ENCODE peak calls at places on chromosomes 3 and 15, in nine cellular contexts. W, V, Q, U, Z, C, R, Y and I are unnamed samples.

GRCh38 chr3:22089284-22089683 is 338.3 kb upstream of the ZNF385D start:
- DNase-seq in W (peak), V (no peak), Q (no peak), U (peak), Z (no peak), C (peak), R (no peak), Y (no peak), I (peak)

GRCh38 chr3:196868297-196868661 is 559 bp downstream of the SENP5 start:
- DNase-seq in W (no peak), V (peak), Q (no peak), U (peak), Z (no peak), C (no peak), R (peak), Y (peak), I (peak)

GRCh38 chr3:159080236-159080635 is 278.4 kb downstream of the MFSD1 start:
- DNase-seq in W (no peak), V (no peak), Q (no peak), U (no peak), Z (no peak), C (no peak), R (no peak), Y (no peak), I (no peak)

GRCh38 chr15:62795171-62795570 is 247.4 kb upstream of the TPM1 start:
- DNase-seq in W (no peak), V (no peak), Q (no peak), U (no peak), Z (no peak), C (no peak), R (no peak), Y (no peak), I (no peak)

GRCh38 chr15:91156175-91156726 is 56.2 kb downstream of the SV2B start:
- DNase-seq in W (no peak), V (no peak), Q (no peak), U (no peak), Z (no peak), C (no peak), R (no peak), Y (no peak), I (no peak)

GRCh38 chr3:130906374-130906995 is 12.6 kb downstream of the ATP2C1 start:
- DNase-seq in W (no peak), V (no peak), Q (no peak), U (no peak), Z (no peak), C (no peak), R (no peak), Y (no peak), I (no peak)

GRCh38 chr15:75200765-75201608 is 695 bp upstream of the C15orf39 start:
- DNase-seq in W (peak), V (no peak), Q (no peak), U (peak), Z (peak), C (peak), R (no peak), Y (peak), I (peak)

GRCh38 chr3:134378384-134378783 is 4.1 kb upstream of the AMOTL2 start:
- DNase-seq in W (peak), V (peak), Q (no peak), U (peak), Z (no peak), C (peak), R (no peak), Y (no peak), I (peak)

GRCh38 chr3:105791134-105791533 is 77.7 kb downstream of the CBLB start:
- DNase-seq in W (no peak), V (no peak), Q (no peak), U (no peak), Z (peak), C (no peak), R (no peak), Y (no peak), I (no peak)

GRCh38 chr3:113179235-113179829 is 32.0 kb upstream of the BOC start:
- DNase-seq in W (no peak), V (no peak), Q (no peak), U (no peak), Z (no peak), C (no peak), R (no peak), Y (no peak), I (no peak)

GRCh38 chr3:126456766-126457388 is 18.8 kb downstream of the ZXDC start:
- DNase-seq in W (no peak), V (no peak), Q (no peak), U (no peak), Z (peak), C (no peak), R (no peak), Y (no peak), I (no peak)

GRCh38 chr3:11022115-11022514 is 29.6 kb downstream of the SLC6A1 start:
- DNase-seq in W (peak), V (no peak), Q (no peak), U (no peak), Z (no peak), C (no peak), R (no peak), Y (no peak), I (no peak)

GRCh38 chr3:40623567-40623966 is 98.8 kb downstream of the ZNF621 start:
- DNase-seq in W (no peak), V (no peak), Q (no peak), U (no peak), Z (no peak), C (peak), R (no peak), Y (no peak), I (peak)

GRCh38 chr3:154431043-154431442 is 1.1 kb upstream of the GPR149 start:
- DNase-seq in W (no peak), V (no peak), Q (no peak), U (no peak), Z (no peak), C (no peak), R (no peak), Y (no peak), I (no peak)

GRCh38 chr3:124858275-124858674 is 28.9 kb downstream of the ITGB5 start:
- DNase-seq in W (no peak), V (no peak), Q (no peak), U (no peak), Z (no peak), C (no peak), R (no peak), Y (no peak), I (no peak)

GRCh38 chr3:133949438-133949837 is 53.8 kb upstream of the RAB6B start:
- DNase-seq in W (no peak), V (no peak), Q (no peak), U (no peak), Z (no peak), C (no peak), R (no peak), Y (no peak), I (no peak)

GRCh38 chr3:9817437-9817836 is 7.4 kb downstream of the TTLL3 start:
- DNase-seq in W (no peak), V (no peak), Q (no peak), U (no peak), Z (no peak), C (no peak), R (no peak), Y (no peak), I (no peak)

GRCh38 chr3:9820944-9821343 is 10.9 kb downstream of the TTLL3 start:
- DNase-seq in W (no peak), V (no peak), Q (no peak), U (no peak), Z (no peak), C (peak), R (no peak), Y (no peak), I (peak)

GRCh38 chr3:9818666-9819335 is 8.7 kb downstream of the TTLL3 start:
- DNase-seq in W (no peak), V (no peak), Q (no peak), U (no peak), Z (no peak), C (no peak), R (no peak), Y (no peak), I (no peak)

GRCh38 chr3:9815986-9816385 is 5.9 kb downstream of the TTLL3 start:
- DNase-seq in W (no peak), V (no peak), Q (no peak), U (no peak), Z (no peak), C (no peak), R (no peak), Y (no peak), I (no peak)

DNA sequence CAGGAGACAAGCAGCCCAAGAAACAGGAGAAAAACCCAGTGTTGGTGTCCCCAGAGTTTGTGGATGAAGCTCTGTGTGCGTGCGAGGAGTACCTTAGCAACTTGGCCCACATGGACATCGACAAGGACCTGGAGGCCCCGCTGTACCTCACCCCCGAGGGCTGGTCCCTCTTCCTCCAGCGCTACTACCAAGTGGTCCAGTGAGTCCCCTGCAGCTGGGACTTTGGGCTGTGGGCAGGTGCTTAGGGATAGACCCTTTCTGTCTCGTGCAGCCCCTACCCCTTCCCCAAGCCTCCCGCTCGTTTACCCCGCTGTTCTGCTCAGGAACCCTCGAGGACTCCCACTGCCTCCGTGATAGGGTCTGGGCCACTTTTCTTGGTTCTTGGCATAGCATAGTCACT is 10.5 kb downstream of the TTLL3 start:
- DNase-seq in W (no peak), V (no peak), Q (no peak), U (no peak), Z (no peak), C (no peak), R (no peak), Y (no peak), I (no peak)
- TF ChIP-seq POLR2A in W (no peak), V (no peak), Q (no peak), U (no peak), Z (no peak), C (no peak), R (no peak), Y (no peak), I (no peak)

GRCh38 chr3:156554515-156554841 is 439 bp downstream of the SSR3 start:
- DNase-seq in W (no peak), V (peak), Q (no peak), U (no peak), Z (no peak), C (no peak), R (no peak), Y (no peak), I (no peak)

GRCh38 chr3:156551746-156552145 is 3.2 kb downstream of the SSR3 start:
- DNase-seq in W (no peak), V (no peak), Q (no peak), U (no peak), Z (no peak), C (no peak), R (no peak), Y (no peak), I (no peak)

GRCh38 chr3:156554842-156555687 is at the start of gene SSR3:
- DNase-seq in W (peak), V (peak), Q (peak), U (peak), Z (peak), C (peak), R (peak), Y (peak), I (peak)

GRCh38 chr3:156552973-156553372 is 1.9 kb downstream of the SSR3 start:
- DNase-seq in W (no peak), V (no peak), Q (no peak), U (no peak), Z (no peak), C (no peak), R (no peak), Y (no peak), I (no peak)

DNA sequence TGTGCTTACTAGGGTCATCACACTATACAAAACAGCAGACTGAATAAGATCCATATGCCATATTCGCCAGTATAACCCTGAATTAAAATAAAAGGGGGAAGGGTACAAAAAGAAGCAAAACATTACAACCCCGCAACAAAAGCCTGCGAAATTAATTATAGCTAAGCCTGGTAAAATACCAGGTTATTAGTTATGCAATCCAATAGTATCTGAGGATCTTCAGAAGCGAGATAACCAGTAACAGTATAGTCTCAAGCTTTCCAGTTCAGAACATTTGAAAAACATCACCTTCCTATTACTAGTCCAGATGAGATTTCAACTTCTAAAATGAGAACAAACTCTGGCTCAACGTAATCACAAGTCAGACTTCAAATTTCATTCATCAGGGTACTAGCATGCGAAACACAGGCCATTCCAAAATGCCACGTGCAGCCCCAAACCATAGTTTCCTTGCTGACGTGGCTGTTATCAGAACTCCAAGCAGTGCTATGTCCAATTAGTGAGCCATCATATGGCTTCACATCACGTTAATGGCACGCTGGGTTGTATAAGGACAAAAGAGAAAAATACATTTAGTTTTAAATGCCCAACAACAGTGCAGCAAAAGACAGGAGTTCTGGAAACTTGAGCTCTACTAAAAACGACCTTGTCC is 1.1 kb downstream of the SSR3 start:
- DNase-seq in W (no peak), V (peak), Q (no peak), U (peak), Z (no peak), C (peak), R (no peak), Y (no peak), I (peak)
- TF ChIP-seq POLR2A in W (no peak), V (no peak), Q (no peak), U (no peak), Z (no peak), C (no peak), R (no peak), Y (no peak), I (no peak)

DNA sequence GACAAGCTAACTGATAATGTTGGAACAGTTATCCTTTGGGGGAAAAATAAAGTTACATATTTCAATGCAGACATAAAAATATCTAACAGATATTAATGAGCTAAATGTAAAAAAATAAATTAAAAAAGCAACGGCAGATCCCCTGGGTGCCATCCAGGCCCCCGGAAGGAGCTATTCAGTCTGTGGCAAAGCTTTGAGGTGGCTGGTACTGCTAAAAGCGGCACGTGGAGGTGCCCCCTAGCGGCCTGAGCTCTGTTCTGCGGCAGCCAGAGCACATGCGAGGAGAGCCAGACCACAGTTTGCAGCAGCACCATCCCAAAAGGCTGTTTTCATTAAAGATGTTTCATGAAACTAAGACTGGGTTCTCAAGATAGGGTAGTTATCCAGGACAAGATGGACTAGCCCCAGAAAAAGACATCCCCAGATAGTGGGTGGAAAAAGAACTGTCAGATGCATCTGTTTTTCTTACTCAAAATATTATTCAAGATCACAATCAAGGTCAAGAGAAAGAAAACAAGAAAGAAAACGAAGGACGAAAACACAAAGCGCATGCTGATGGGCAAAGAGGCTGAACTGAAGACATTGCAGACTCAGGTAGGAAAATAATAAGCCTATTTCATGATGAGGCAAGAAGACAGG is 18.7 kb downstream of the AP3S2 start:
- DNase-seq in W (peak), V (peak), Q (peak), U (peak), Z (peak), C (peak), R (peak), Y (peak), I (peak)
- TF ChIP-seq POLR2A in W (no peak), V (no peak), Q (no peak), U (no peak), Z (no peak), C (no peak), R (no peak), Y (no peak), I (no peak)

GRCh38 chr3:129614435-129614834 is 8.0 kb upstream of the PLXND1 start:
- DNase-seq in W (peak), V (no peak), Q (no peak), U (no peak), Z (no peak), C (no peak), R (no peak), Y (peak), I (no peak)

GRCh38 chr3:129613205-129613740 is 6.8 kb upstream of the PLXND1 start:
- DNase-seq in W (peak), V (no peak), Q (no peak), U (no peak), Z (peak), C (no peak), R (no peak), Y (peak), I (no peak)

GRCh38 chr3:129616291-129616690 is 9.8 kb upstream of the PLXND1 start:
- DNase-seq in W (peak), V (no peak), Q (no peak), U (no peak), Z (no peak), C (no peak), R (no peak), Y (peak), I (no peak)

GRCh38 chr3:129615751-129616281 is 9.3 kb upstream of the PLXND1 start:
- DNase-seq in W (peak), V (no peak), Q (no peak), U (no peak), Z (no peak), C (no peak), R (no peak), Y (peak), I (no peak)

GRCh38 chr3:129614927-129615363 is 8.5 kb upstream of the PLXND1 start:
- DNase-seq in W (peak), V (peak), Q (peak), U (peak), Z (no peak), C (peak), R (no peak), Y (peak), I (peak)
- TF ChIP-seq POLR2A in W (no peak), V (no peak), Q (no peak), U (no peak), Z (no peak), C (no peak), R (no peak), Y (peak), I (peak)

GRCh38 chr15:100879461-100880138 is at the start of gene ALDH1A3:
- DNase-seq in W (peak), V (peak), Q (peak), U (peak), Z (peak), C (peak), R (peak), Y (no peak), I (no peak)
- TF ChIP-seq POLR2A in W (no peak), V (no peak), Q (peak), U (peak), Z (no peak), C (no peak), R (peak), Y (no peak), I (no peak)